ENCODE peak calls at places on chromosome 9, in seven cellular contexts. O is breast epithelium, M is thyroid gland, L is suprapubic skin, A is uterus, J is transverse colon, C is gastrocnemius medialis. S is an unnamed sample.

GRCh38 chr9:131701789-131702337 is 38.0 kb downstream of the RAPGEF1 start:
- DNase-seq in O (no peak), M (no peak), L (no peak), A (no peak), J (no peak), C (no peak), S (no peak)

GRCh38 chr9:109918359-109919163 is 138.6 kb downstream of the PALM2AKAP2 start:
- DNase-seq in O (no peak), M (no peak), L (no peak), A (no peak), J (peak), C (peak), S (no peak)

GRCh38 chr9:95089916-95090791 is 227.4 kb downstream of the FANCC start:
- DNase-seq in O (no peak), M (peak), L (no peak), A (no peak), J (no peak), C (peak), S (peak)

GRCh38 chr9:123406691-123407536 is 50.9 kb downstream of the CRB2 start:
- DNase-seq in O (no peak), M (no peak), L (no peak), A (no peak), J (no peak), C (no peak), S (no peak)

GRCh38 chr9:129509508-129509907 is 111.4 kb downstream of the C9orf50 start:
- DNase-seq in O (no peak), M (no peak), L (no peak), A (no peak), J (no peak), C (no peak), S (no peak)

GRCh38 chr9:15295761-15296405 is 11.1 kb downstream of the TTC39B start:
- DNase-seq in O (no peak), M (peak), L (no peak), A (no peak), J (peak), C (no peak), S (no peak)

GRCh38 chr9:69036319-69036718 is 767 bp downstream of the FXN start:
- DNase-seq in O (no peak), M (no peak), L (no peak), A (no peak), J (peak), C (no peak), S (peak)

GRCh38 chr9:131398204-131398603 is 4.3 kb downstream of the PRRC2B start:
- DNase-seq in O (peak), M (peak), L (no peak), A (no peak), J (peak), C (peak), S (peak)

GRCh38 chr9:109775516-109775915 is 4.5 kb upstream of the PALM2AKAP2 start:
- DNase-seq in O (no peak), M (no peak), L (no peak), A (no peak), J (no peak), C (no peak), S (no peak)

GRCh38 chr9:105415344-105415980 is 32.4 kb upstream of the FSD1L start:
- DNase-seq in O (peak), M (peak), L (no peak), A (peak), J (peak), C (no peak), S (peak)

GRCh38 chr9:122356627-122357026 is 14.2 kb upstream of the PTGS1 start:
- DNase-seq in O (no peak), M (no peak), L (no peak), A (no peak), J (no peak), C (no peak), S (no peak)

GRCh38 chr9:134965421-134965820 is 47.7 kb upstream of the FCN1 start:
- DNase-seq in O (no peak), M (no peak), L (peak), A (no peak), J (no peak), C (no peak), S (no peak)

GRCh38 chr9:126506361-126507317 is 107.1 kb upstream of the LMX1B start:
- DNase-seq in O (no peak), M (no peak), L (no peak), A (no peak), J (no peak), C (no peak), S (no peak)

DNA sequence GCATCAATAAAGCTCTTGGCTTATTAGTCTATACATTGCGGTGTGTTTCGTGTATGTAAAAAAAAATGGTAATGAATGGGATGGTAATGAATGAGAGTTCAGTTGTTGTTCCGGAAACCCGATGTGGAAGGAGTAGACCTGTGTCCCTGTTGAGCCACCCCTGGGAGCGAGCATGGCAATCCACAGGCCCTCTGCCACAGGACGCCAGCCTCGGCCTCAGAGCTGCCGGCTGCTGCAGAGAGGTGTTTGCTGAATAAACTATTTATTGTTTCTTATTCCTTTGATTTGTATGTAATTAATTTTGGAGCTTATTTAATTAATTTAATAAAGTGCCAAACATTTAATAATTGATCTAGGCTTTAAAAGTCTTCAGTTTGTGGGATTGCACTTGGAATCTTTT is 15.5 kb downstream of the ARPC5L start:
- DNase-seq in O (no peak), M (no peak), L (no peak), A (no peak), J (no peak), C (no peak), S (no peak)
- H3K27ac ChIP-seq in O (no peak), M (no peak), L (no peak), A (no peak), J (no peak), C (no peak), S (no peak)

GRCh38 chr9:115593587-115594091 is 475.7 kb upstream of the TNC start:
- DNase-seq in O (no peak), M (no peak), L (no peak), A (no peak), J (no peak), C (no peak), S (peak)

GRCh38 chr9:115587310-115587709 is 469.4 kb upstream of the TNC start:
- DNase-seq in O (no peak), M (no peak), L (no peak), A (no peak), J (no peak), C (no peak), S (no peak)

GRCh38 chr9:115594551-115594950 is 476.6 kb upstream of the TNC start:
- DNase-seq in O (no peak), M (no peak), L (no peak), A (no peak), J (no peak), C (no peak), S (no peak)

GRCh38 chr9:115590016-115590415 is 472.1 kb upstream of the TNC start:
- DNase-seq in O (peak), M (no peak), L (no peak), A (no peak), J (no peak), C (peak), S (peak)

GRCh38 chr9:115591584-115591984 is 473.6 kb upstream of the TNC start:
- DNase-seq in O (peak), M (peak), L (no peak), A (peak), J (peak), C (peak), S (peak)
- TF ChIP-seq POLR2A in O (no peak), M (no peak), L (no peak), A (no peak), J (no peak), C (no peak), S (no peak)

DNA sequence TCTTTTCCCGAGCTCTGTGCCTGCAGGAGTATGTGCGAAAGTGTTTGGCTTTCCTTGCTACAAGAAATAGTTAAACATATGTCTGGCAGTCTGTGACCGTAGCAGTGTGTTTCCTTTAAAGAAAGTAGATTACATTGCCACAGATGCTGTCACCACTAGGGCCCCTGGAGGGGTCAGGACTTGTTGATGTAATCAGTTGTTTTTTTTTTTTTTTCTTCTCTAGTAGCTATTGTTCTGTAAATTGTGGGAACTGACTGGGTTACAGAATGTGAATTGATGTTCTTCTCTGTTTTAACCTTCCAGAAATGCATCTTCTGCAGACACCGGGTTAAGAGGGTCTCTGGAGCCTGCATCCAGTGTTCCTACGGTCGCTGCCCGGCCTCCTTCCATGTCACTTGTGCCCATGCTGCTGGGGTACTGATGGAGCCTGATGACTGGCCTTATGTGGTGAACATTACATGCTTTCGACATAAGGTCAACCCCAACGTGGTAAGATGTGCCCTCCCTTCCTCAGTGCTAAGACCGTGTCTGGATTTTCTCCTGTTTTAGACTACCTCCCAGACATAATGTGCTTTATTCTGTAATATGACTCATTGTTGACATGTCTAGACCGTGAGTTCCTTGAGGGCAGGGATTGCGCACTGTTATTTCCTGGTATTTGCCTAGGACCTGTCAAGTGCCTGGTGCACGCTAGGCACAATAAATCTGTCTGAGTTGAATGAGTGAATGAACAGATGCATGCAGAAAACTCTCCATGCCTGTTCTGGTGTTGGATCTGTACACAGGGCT is 345.8 kb downstream of the KDM4C start:
- DNase-seq in O (no peak), M (no peak), L (no peak), A (no peak), J (no peak), C (peak), S (no peak)
- H3K27ac ChIP-seq in O (no peak), M (no peak), L (no peak), A (no peak), J (no peak), C (peak), S (no peak)

GRCh38 chr9:133161542-133161950 is 2.2 kb downstream of the GBGT1 start:
- DNase-seq in O (no peak), M (no peak), L (no peak), A (no peak), J (no peak), C (no peak), S (no peak)

GRCh38 chr9:133166392-133166791 is 2.7 kb upstream of the GBGT1 start:
- DNase-seq in O (no peak), M (no peak), L (no peak), A (no peak), J (no peak), C (no peak), S (no peak)

GRCh38 chr9:133164209-133164590 is 486 bp upstream of the GBGT1 start:
- DNase-seq in O (no peak), M (no peak), L (no peak), A (no peak), J (no peak), C (no peak), S (no peak)

GRCh38 chr9:133162802-133163558 is 734 bp downstream of the GBGT1 start:
- DNase-seq in O (no peak), M (no peak), L (no peak), A (no peak), J (no peak), C (no peak), S (no peak)

GRCh38 chr9:133163559-133164208 is at the start of gene GBGT1:
- DNase-seq in O (no peak), M (peak), L (no peak), A (peak), J (peak), C (no peak), S (peak)
- TF ChIP-seq POLR2A in O (no peak), M (peak), L (no peak), A (peak), J (peak), C (no peak), S (peak)

GRCh38 chr9:99171225-99172128 is 50.3 kb downstream of the ALG2 start:
- DNase-seq in O (no peak), M (no peak), L (no peak), A (no peak), J (no peak), C (no peak), S (no peak)
- H3K27ac ChIP-seq in O (no peak), M (no peak), L (no peak), A (no peak), J (no peak), C (no peak), S (no peak)

GRCh38 chr9:72772641-72773040 is 180.2 kb downstream of the ALDH1A1 start:
- DNase-seq in O (no peak), M (no peak), L (no peak), A (no peak), J (no peak), C (no peak), S (no peak)

GRCh38 chr9:72773570-72773969 is 179.3 kb downstream of the ALDH1A1 start:
- DNase-seq in O (no peak), M (no peak), L (no peak), A (no peak), J (no peak), C (no peak), S (no peak)

GRCh38 chr9:72769546-72769945 is 183.3 kb downstream of the ALDH1A1 start:
- DNase-seq in O (no peak), M (no peak), L (no peak), A (no peak), J (no peak), C (no peak), S (no peak)
- TF ChIP-seq POLR2A in O (no peak), M (no peak), L (no peak), A (no peak), J (no peak), C (no peak), S (no peak)